ENCODE peak calls at places on chromosomes 3 and 15, in seven cellular contexts. Z is epithelial cell of esophagus, H is IMR-90, N is progenitor cell of endocrine pancreas, O is AG04449, E is bronchial epithelial cell, P is fibroblast of mammary gland. B is an unnamed sample.

GRCh38 chr3:160134964-160135363 is 90.3 kb upstream of the C3orf80 start:
- DNase-seq in Z (peak), H (peak), N (no peak), O (peak), E (peak), P (peak), B (no peak)

GRCh38 chr3:42605550-42606173 is 5.2 kb downstream of the NKTR start:
- DNase-seq in Z (no peak), H (no peak), N (no peak), O (no peak), E (no peak), P (peak), B (no peak)

GRCh38 chr15:65363766-65364165 is 14.0 kb downstream of the IGDCC3 start:
- DNase-seq in Z (no peak), H (no peak), N (no peak), O (no peak), E (no peak), P (no peak), B (no peak)

GRCh38 chr3:171770689-171771620 is 39.3 kb downstream of the PLD1 start:
- DNase-seq in Z (peak), H (peak), N (no peak), O (peak), E (peak), P (peak), B (no peak)

GRCh38 chr15:87123676-87124382 is 1044.2 kb downstream of the AGBL1 start:
- DNase-seq in Z (no peak), H (no peak), N (no peak), O (no peak), E (no peak), P (no peak), B (no peak)

GRCh38 chr3:5058463-5058862 is 63.6 kb upstream of the ARL8B start:
- DNase-seq in Z (no peak), H (peak), N (no peak), O (peak), E (peak), P (peak), B (no peak)

GRCh38 chr3:149494022-149494758 is 19.7 kb downstream of the TM4SF4 start:
- DNase-seq in Z (peak), H (peak), N (peak), O (no peak), E (peak), P (peak), B (peak)

GRCh38 chr15:99390667-99391066 is 139.4 kb downstream of the LRRC28 start:
- DNase-seq in Z (no peak), H (no peak), N (no peak), O (no peak), E (no peak), P (no peak), B (no peak)

GRCh38 chr15:39804026-39804425 is 21.4 kb upstream of the FSIP1 start:
- DNase-seq in Z (peak), H (peak), N (no peak), O (no peak), E (peak), P (peak), B (no peak)

GRCh38 chr3:79767194-79767952 is 425 bp downstream of the ROBO1 start:
- DNase-seq in Z (no peak), H (no peak), N (no peak), O (no peak), E (no peak), P (no peak), B (peak)

GRCh38 chr3:112293368-112294321 is at the start of gene SLC9C1:
- DNase-seq in Z (peak), H (peak), N (no peak), O (no peak), E (peak), P (peak), B (peak)

GRCh38 chr15:25248583-25249235 is 190.1 kb downstream of the UBE3A start:
- DNase-seq in Z (no peak), H (no peak), N (peak), O (no peak), E (no peak), P (no peak), B (no peak)

GRCh38 chr15:60460931-60461330 is 18.0 kb downstream of the ICE2 start:
- DNase-seq in Z (no peak), H (peak), N (no peak), O (peak), E (no peak), P (no peak), B (no peak)

GRCh38 chr3:131688370-131688769 is 185.6 kb upstream of the MRPL3 start:
- DNase-seq in Z (peak), H (no peak), N (no peak), O (peak), E (peak), P (peak), B (no peak)

GRCh38 chr3:179723617-179724016 is 70.8 kb downstream of the USP13 start:
- DNase-seq in Z (no peak), H (no peak), N (no peak), O (no peak), E (no peak), P (no peak), B (no peak)

GRCh38 chr15:66298803-66299251 is 5.5 kb downstream of the DIS3L start:
- DNase-seq in Z (no peak), H (no peak), N (no peak), O (no peak), E (no peak), P (no peak), B (no peak)

GRCh38 chr15:48283361-48284157 is 47.7 kb upstream of the DUT start:
- DNase-seq in Z (no peak), H (no peak), N (no peak), O (no peak), E (no peak), P (no peak), B (no peak)
- TF ChIP-seq CTCF in Z (no peak), H (no peak), N (no peak), O (no peak), E (no peak), P (no peak), B (no peak)

DNA sequence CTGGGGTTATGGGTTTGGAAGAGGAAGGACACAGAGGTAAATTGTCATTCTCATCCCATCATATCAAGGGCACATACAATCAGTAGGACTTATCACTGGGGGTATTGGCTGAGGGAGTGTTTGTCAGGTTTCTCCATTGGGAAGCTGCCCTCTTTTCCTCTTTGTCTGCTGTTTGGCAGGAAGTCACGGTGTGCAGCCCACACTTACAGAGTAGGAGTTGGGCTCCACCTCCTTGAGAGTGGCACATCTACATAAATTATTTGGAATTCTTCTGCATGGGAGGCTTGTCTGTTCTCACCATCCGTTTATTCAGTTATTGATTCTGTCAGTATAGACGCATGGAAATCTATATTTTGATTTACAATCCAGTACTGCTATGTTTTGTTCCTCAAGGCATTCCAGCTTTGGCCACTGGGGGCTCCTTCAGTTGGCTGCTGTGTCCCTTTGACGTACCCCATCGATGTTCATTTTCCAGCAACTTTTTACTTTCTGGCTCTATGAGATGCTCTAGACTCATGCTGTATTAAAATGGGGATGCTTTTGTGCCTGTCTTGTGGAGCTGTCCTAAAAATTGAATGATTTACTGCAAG is 200.3 kb downstream of the SLCO3A1 start:
- DNase-seq in Z (no peak), H (no peak), N (no peak), O (no peak), E (no peak), P (no peak), B (no peak)
- TF ChIP-seq CTCF in Z (peak), H (no peak), N (peak), O (no peak), E (peak), P (peak), B (peak)

DNA sequence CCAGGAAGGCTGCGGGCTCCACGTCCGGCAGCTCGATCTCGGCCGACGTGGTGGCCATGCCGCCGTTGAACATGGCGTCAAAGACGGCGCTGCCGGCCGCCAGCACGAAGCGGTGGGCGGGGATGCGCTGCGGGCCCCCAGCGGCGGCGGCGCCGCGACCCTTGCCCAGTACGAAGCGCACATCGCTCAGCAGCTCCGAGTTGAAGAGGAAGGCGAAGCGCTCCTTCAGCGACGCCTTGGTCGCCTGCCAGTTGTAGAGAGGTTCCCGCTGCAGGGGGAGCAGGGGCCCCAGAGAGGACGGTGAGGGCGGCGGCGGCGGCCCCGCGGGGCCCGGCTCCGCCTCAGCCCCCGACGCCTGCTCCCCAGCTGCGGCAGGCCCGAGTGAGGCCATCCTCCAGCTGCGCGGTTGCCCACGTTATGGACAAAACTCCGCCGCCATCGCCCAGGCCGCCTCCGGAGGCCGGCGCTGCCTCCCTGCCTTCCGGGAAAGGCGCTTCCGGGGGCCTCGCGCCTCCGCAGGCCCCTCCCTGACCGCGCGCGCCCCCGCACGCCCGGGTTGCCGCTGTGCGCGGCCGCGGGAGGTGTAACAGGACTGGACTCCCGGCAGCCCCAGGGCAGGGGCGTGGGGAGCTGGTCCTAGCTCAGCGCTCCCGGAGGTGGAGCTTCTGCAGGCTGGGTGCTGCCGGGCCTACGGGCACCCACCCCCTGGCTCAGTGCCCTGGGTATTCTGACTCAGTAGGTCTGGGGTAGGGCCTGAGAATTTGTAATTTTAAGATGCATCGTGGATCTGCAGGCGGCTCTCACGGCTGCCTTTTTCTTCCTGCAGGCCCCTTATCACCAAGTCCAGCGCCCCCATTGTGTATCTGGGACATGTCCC is at the start of gene BTBD1:
- DNase-seq in Z (peak), H (peak), N (peak), O (peak), E (peak), P (peak), B (peak)
- TF ChIP-seq CTCF in Z (no peak), H (peak), N (no peak), O (peak), E (no peak), P (no peak), B (peak)

GRCh38 chr3:43629741-43630140 is 7.9 kb upstream of the ANO10 start:
- DNase-seq in Z (no peak), H (peak), N (no peak), O (no peak), E (no peak), P (no peak), B (no peak)

GRCh38 chr3:43632986-43633385 is 11.2 kb upstream of the ANO10 start:
- DNase-seq in Z (no peak), H (no peak), N (no peak), O (no peak), E (no peak), P (no peak), B (no peak)

GRCh38 chr3:43627360-43627759 is 5.5 kb upstream of the ANO10 start:
- DNase-seq in Z (no peak), H (no peak), N (no peak), O (no peak), E (no peak), P (no peak), B (no peak)

GRCh38 chr3:43632269-43632733 is 10.5 kb upstream of the ANO10 start:
- DNase-seq in Z (peak), H (peak), N (no peak), O (no peak), E (peak), P (peak), B (no peak)

GRCh38 chr3:43629254-43629653 is 7.4 kb upstream of the ANO10 start:
- DNase-seq in Z (no peak), H (peak), N (no peak), O (no peak), E (no peak), P (peak), B (no peak)
- TF ChIP-seq CTCF in Z (no peak), H (no peak), N (no peak), O (no peak), E (no peak), P (no peak), B (no peak)

DNA sequence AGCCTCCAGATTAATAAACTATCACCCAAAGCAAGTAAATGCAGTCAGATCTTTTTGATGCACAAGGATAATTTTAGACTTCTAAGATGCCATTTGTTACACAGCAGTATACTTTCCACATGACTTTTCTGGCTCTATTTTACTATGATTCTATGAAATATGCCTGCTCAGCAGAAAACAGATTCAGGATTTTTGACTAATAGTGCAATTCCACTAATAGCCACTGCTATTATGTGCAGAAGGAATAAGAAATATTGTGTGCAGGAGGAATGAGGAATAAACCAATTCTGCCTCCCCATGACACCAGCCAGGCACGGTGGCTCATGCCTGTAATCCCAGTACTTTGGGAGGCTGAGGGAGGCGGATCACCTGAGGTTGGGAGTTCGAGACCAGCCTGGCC is 11.5 kb upstream of the SPPL2A start:
- DNase-seq in Z (no peak), H (no peak), N (no peak), O (no peak), E (no peak), P (no peak), B (no peak)
- TF ChIP-seq CTCF in Z (no peak), H (no peak), N (no peak), O (no peak), E (no peak), P (no peak), B (peak)

GRCh38 chr3:14914777-14915113 is 32.6 kb upstream of the NR2C2 start:
- DNase-seq in Z (no peak), H (no peak), N (no peak), O (no peak), E (no peak), P (no peak), B (no peak)

GRCh38 chr3:14913071-14913925 is 34.1 kb upstream of the NR2C2 start:
- DNase-seq in Z (no peak), H (no peak), N (no peak), O (no peak), E (no peak), P (no peak), B (no peak)

GRCh38 chr3:14915636-14916222 is 31.7 kb upstream of the NR2C2 start:
- DNase-seq in Z (peak), H (no peak), N (no peak), O (no peak), E (peak), P (no peak), B (no peak)

GRCh38 chr3:14911651-14912050 is 35.7 kb upstream of the NR2C2 start:
- DNase-seq in Z (no peak), H (no peak), N (no peak), O (no peak), E (no peak), P (no peak), B (no peak)

DNA sequence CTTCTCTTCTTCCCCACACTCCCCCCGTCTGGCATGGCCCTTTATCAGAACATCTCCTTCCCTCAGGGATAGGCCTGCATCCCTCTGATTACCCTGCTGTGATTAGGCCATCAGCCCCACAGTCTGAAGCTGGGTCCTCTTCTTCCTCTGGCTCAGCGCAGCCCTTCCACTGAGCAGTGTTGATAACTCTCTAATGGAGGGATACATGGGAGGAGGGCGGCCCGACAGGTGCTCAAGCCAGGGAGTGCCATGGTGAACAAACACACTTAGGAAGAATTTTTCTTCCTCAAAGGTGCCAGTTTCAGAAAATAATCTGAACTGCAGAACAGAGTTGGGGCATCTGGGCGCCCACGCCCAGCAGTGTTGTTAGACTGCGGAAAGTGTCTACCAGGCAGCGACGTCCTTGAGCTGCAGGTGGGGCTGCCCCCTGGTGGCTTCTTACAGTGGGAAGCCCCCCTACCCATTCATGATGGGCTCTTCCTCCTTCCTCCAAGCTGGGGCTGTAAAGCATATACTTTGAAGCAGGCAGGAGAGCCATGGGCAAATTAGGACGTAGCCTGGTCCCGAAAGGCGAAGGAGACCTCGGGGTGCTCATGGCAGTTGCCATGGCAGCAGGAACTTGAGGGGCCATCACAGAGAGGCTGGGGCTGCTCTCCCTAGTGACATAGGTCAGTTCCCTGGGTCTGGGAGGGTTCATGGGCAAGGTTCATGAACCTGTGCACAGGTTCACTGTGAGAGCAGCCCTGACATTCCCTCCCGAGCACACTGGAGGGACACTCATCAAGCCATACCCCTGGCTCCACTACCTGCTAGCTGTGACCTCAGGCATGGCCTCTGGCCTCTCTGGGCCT is 33.2 kb upstream of the NR2C2 start:
- DNase-seq in Z (no peak), H (no peak), N (no peak), O (no peak), E (no peak), P (no peak), B (peak)
- TF ChIP-seq CTCF in Z (no peak), H (no peak), N (peak), O (no peak), E (no peak), P (no peak), B (peak)

DNA sequence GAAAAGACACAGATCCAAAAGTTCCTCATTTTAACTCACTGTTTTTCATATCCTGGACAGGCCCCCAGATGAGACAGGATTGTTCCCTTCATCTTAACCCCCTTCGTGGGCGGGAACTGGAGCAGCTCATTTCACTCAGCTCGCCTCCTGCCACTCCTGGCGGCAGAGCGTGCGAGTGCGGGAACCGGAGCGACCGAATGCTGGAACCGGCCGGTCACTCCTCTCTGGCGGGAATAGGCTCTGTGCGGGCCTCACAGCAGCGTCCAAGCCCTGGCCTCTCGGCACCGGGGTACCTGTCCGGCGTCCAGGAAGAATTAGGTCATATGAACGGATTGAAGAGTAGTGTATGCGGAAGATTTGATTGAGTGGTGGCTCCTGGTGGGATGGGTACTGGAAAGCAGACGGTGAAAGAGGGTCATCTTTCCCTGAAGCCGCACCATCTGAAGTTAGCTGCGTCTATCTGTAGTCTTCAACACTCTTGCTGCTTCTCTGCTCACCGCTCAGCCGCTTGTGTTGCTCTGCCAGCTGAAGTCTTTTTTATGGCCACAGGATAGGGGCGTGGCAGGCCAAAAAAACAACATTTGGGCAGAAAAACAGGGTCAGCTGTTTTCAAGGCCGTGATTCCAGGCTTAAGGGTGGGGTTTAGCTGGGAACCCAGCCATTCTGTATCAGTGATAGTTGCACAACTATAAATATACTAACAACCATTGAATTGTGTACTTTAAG is 42.3 kb upstream of the FXR1 start:
- DNase-seq in Z (peak), H (no peak), N (no peak), O (no peak), E (no peak), P (peak), B (no peak)
- TF ChIP-seq CTCF in Z (peak), H (no peak), N (peak), O (no peak), E (peak), P (no peak), B (no peak)

GRCh38 chr15:28105224-28105791 is 6.2 kb upstream of the OCA2 start:
- DNase-seq in Z (no peak), H (no peak), N (no peak), O (no peak), E (no peak), P (no peak), B (no peak)

GRCh38 chr15:28101983-28102441 is 2.9 kb upstream of the OCA2 start:
- DNase-seq in Z (no peak), H (no peak), N (no peak), O (no peak), E (no peak), P (no peak), B (no peak)

GRCh38 chr15:28103831-28104230 is 4.7 kb upstream of the OCA2 start:
- DNase-seq in Z (no peak), H (no peak), N (no peak), O (no peak), E (no peak), P (no peak), B (no peak)

GRCh38 chr15:28104326-28104725 is 5.2 kb upstream of the OCA2 start:
- DNase-seq in Z (no peak), H (no peak), N (no peak), O (no peak), E (no peak), P (no peak), B (no peak)

GRCh38 chr15:28103402-28103801 is 4.3 kb upstream of the OCA2 start:
- DNase-seq in Z (no peak), H (no peak), N (no peak), O (no peak), E (no peak), P (no peak), B (no peak)
- TF ChIP-seq CTCF in Z (no peak), H (no peak), N (no peak), O (no peak), E (no peak), P (no peak), B (no peak)

B was measured in neural crest cell.